ENCODE peak calls at places on chromosomes 1 and 21, in five cellular contexts. V, Z, D, M and Q are unnamed samples.

GRCh38 chr1:225655509-225656258 is 2.8 kb upstream of the ENAH start:
- DNase-seq in V (peak), Z (peak), D (peak), M (peak), Q (no peak)

GRCh38 chr1:31879981-31880608 is 58.1 kb downstream of the PTP4A2 start:
- DNase-seq in V (no peak), Z (no peak), D (no peak), M (peak), Q (no peak)

GRCh38 chr1:177729646-177730045 is 240.2 kb downstream of the SEC16B start:
- DNase-seq in V (no peak), Z (no peak), D (no peak), M (no peak), Q (no peak)

GRCh38 chr1:108692724-108693655 is 880 bp downstream of the PRPF38B start:
- DNase-seq in V (peak), Z (peak), D (peak), M (peak), Q (peak)

GRCh38 chr1:11519629-11520031 is 40.7 kb downstream of the DISP3 start:
- DNase-seq in V (no peak), Z (no peak), D (no peak), M (no peak), Q (no peak)

GRCh38 chr1:244112646-244113045 is 61.6 kb downstream of the ZBTB18 start:
- DNase-seq in V (no peak), Z (no peak), D (peak), M (no peak), Q (no peak)

GRCh38 chr1:230778916-230779590 is 31.9 kb downstream of the CAPN9 start:
- DNase-seq in V (no peak), Z (no peak), D (peak), M (no peak), Q (no peak)

GRCh38 chr1:15185617-15186016 is 32.1 kb downstream of the TMEM51 start:
- DNase-seq in V (no peak), Z (no peak), D (no peak), M (no peak), Q (no peak)

GRCh38 chr1:58618303-58618702 is 41.3 kb upstream of the TACSTD2 start:
- DNase-seq in V (peak), Z (no peak), D (peak), M (no peak), Q (no peak)

GRCh38 chr1:117059678-117060440 is at the start of gene TTF2:
- DNase-seq in V (peak), Z (peak), D (peak), M (peak), Q (peak)
- TF ChIP-seq CTCF in V (no peak), Z (peak), D (peak), M (peak), Q (peak)

GRCh38 chr1:223628233-223628632 is 37.3 kb downstream of the CAPN8 start:
- DNase-seq in V (peak), Z (peak), D (peak), M (peak), Q (peak)
- TF ChIP-seq CTCF in V (peak), Z (peak), D (peak), M (peak), Q (peak)

GRCh38 chr1:60765204-60765603 is 317.2 kb upstream of the NFIA start:
- DNase-seq in V (peak), Z (no peak), D (peak), M (peak), Q (no peak)
- TF ChIP-seq CTCF in V (peak), Z (peak), D (peak), M (peak), Q (peak)

GRCh38 chr1:186327331-186327730 is 47.7 kb downstream of the TPR start:
- DNase-seq in V (no peak), Z (no peak), D (no peak), M (no peak), Q (no peak)

GRCh38 chr1:186326009-186326408 is 49.0 kb downstream of the TPR start:
- DNase-seq in V (no peak), Z (no peak), D (no peak), M (no peak), Q (no peak)

GRCh38 chr1:186325239-186325638 is 49.8 kb downstream of the TPR start:
- DNase-seq in V (no peak), Z (no peak), D (peak), M (peak), Q (no peak)

GRCh38 chr1:186330758-186331157 is 44.3 kb downstream of the TPR start:
- DNase-seq in V (no peak), Z (no peak), D (no peak), M (no peak), Q (no peak)
- TF ChIP-seq CTCF in V (peak), Z (peak), D (peak), M (peak), Q (no peak)

GRCh38 chr1:21939650-21940374 is 2.7 kb upstream of the HSPG2 start:
- DNase-seq in V (peak), Z (peak), D (peak), M (no peak), Q (no peak)
- TF ChIP-seq CTCF in V (peak), Z (peak), D (peak), M (no peak), Q (no peak)

GRCh38 chr1:176206961-176207902 is at the start of gene COP1:
- DNase-seq in V (peak), Z (peak), D (peak), M (peak), Q (peak)
- TF ChIP-seq CTCF in V (peak), Z (peak), D (no peak), M (peak), Q (no peak)

GRCh38 chr1:23020731-23021130 is 1.5 kb downstream of the KDM1A start:
- DNase-seq in V (no peak), Z (no peak), D (no peak), M (peak), Q (peak)

GRCh38 chr1:23021834-23022233 is 2.6 kb downstream of the KDM1A start:
- DNase-seq in V (no peak), Z (no peak), D (no peak), M (no peak), Q (no peak)

GRCh38 chr1:23019851-23020625 is 770 bp downstream of the KDM1A start:
- DNase-seq in V (peak), Z (peak), D (peak), M (peak), Q (peak)

GRCh38 chr1:23018661-23019093 is 591 bp upstream of the KDM1A start:
- DNase-seq in V (no peak), Z (no peak), D (no peak), M (no peak), Q (no peak)

GRCh38 chr1:23019094-23019850 is at the start of gene KDM1A:
- DNase-seq in V (peak), Z (peak), D (peak), M (peak), Q (peak)
- TF ChIP-seq CTCF in V (no peak), Z (no peak), D (no peak), M (peak), Q (peak)

DNA sequence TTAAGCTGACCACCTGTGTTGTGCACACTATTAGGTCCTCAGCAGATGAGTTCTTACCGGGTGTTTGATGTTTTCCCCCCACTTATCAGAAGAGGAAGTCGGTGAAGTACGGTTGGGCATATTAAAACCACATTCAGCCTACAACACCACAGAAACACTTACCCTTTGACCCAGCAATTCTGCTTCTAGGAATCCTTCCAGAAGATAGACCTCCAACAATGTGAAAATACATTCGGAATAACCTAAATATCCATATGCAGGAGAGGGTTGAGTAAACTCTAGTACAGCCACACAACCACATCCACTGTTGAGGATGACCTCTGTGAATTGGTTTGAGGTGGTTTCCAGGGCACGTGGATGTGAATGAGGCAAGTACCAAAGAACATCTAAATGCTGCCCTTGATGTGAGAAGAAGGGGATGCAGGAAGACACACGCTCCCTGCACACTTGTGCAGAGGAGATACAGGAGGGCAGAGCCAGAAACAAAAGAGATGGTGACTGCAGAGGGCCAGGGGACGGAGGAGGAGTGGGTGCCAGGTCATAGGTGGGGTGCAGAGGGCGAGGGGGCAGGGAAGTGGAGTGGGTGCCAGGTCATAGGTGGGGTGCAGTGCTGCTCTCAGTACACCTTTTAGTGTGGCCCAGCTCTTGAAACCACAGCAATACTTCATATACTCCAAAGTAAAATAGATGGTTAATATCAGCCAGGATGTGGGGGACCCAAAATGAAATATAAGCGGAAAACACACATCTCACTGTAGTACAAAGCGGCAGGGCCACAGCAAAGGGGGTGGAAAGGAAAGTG is 12.8 kb downstream of the ADARB1 start:
- DNase-seq in V (no peak), Z (no peak), D (no peak), M (no peak), Q (no peak)
- TF ChIP-seq CTCF in V (no peak), Z (no peak), D (no peak), M (no peak), Q (no peak)

DNA sequence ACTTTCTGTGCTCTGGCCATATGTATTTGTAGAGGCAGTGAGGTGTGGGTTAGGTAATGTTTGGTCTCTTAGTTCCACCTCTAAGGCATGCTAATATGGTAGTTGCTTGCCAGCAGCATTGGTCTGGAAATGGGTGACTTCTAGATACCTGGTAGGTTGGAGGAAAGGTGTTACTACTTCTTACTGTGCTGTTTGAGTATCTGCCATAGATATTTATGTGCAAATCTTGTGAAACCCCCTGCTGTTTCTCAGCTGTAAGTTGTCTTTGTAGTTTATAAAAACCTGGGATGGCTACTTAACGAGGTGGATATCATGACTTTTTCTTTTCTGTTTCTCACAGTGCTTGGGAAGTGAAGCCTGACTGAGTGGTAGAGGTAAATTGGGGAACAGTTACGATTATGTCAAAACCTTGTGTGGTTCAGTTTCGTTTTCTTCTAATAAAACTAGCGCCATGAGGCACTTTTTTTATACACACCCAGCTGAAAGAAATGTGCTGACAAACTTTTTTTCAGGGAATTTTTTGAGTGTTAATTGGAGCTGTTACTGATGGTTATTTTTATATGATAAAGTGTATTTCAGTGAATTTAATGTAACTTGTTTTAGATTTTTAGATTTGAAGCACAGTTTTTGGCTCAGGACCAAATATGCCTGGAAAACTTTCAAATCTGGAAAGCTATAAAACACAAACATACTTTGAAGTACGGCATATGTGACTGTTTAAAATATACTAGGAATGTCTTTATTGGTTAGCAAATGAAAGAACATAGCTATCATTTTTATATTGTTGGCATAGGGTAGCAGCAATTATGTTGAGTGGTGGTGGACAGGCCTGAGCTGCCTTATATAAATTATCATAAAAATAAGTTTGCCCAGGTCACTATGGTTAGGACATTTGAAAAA is 42.1 kb downstream of the CAMSAP2 start:
- DNase-seq in V (no peak), Z (no peak), D (peak), M (no peak), Q (no peak)
- TF ChIP-seq CTCF in V (no peak), Z (no peak), D (no peak), M (no peak), Q (no peak)